ENCODE peak calls at places on chromosomes 11 and 22, in five cellular contexts. One of them, this sample, is unnamed. For H3K27me3, the result is how much of the 10 kb centered on the place peaks cover.

GRCh38 chr22:47032956-47033647 is 270.7 kb downstream of the TBC1D22A start:
- DNase-seq in cardiac muscle cell: no peak
- DNase-seq in heart left ventricle: no peak
- DNase-seq in PC-9: no peak
- DNase-seq in upper lobe of right lung: peak
- DNase-seq in this sample: no peak

GRCh38 chr11:110172666-110173065 is 79.5 kb downstream of the ZC3H12C start:
- DNase-seq in cardiac muscle cell: no peak
- DNase-seq in heart left ventricle: no peak
- DNase-seq in PC-9: no peak
- DNase-seq in upper lobe of right lung: no peak
- DNase-seq in this sample: no peak

GRCh38 chr11:122612123-122612824 is 43.2 kb upstream of the UBASH3B start:
- DNase-seq in cardiac muscle cell: no peak
- DNase-seq in heart left ventricle: no peak
- DNase-seq in PC-9: peak
- DNase-seq in upper lobe of right lung: no peak
- DNase-seq in this sample: no peak

GRCh38 chr22:37639771-37640590 is 512 bp downstream of the SH3BP1 start:
- DNase-seq in cardiac muscle cell: no peak
- DNase-seq in heart left ventricle: no peak
- DNase-seq in PC-9: no peak
- DNase-seq in upper lobe of right lung: no peak
- DNase-seq in this sample: no peak

GRCh38 chr22:18000441-18001039 is 23.8 kb downstream of the MICAL3 start:
- DNase-seq in cardiac muscle cell: peak
- DNase-seq in heart left ventricle: no peak
- DNase-seq in PC-9: no peak
- DNase-seq in upper lobe of right lung: no peak
- DNase-seq in this sample: no peak

GRCh38 chr22:44862981-44863860 is 110.8 kb downstream of the ARHGAP8 start:
- DNase-seq in cardiac muscle cell: no peak
- DNase-seq in heart left ventricle: no peak
- DNase-seq in PC-9: no peak
- DNase-seq in upper lobe of right lung: no peak
- DNase-seq in this sample: no peak

GRCh38 chr22:25853078-25853477 is 111.1 kb downstream of the MYO18B start:
- DNase-seq in cardiac muscle cell: no peak
- DNase-seq in heart left ventricle: no peak
- DNase-seq in PC-9: no peak
- DNase-seq in upper lobe of right lung: no peak
- DNase-seq in this sample: no peak

GRCh38 chr11:2138436-2139117 is 612 bp downstream of the IGF2 start:
- DNase-seq in cardiac muscle cell: no peak
- DNase-seq in heart left ventricle: no peak
- DNase-seq in PC-9: no peak
- DNase-seq in upper lobe of right lung: no peak
- DNase-seq in this sample: no peak

GRCh38 chr22:23113067-23113846 is 28.5 kb downstream of the RSPH14 start:
- DNase-seq in cardiac muscle cell: peak
- DNase-seq in heart left ventricle: peak
- DNase-seq in PC-9: no peak
- DNase-seq in upper lobe of right lung: no peak
- DNase-seq in this sample: no peak

GRCh38 chr11:124536520-124536919 is 6.9 kb downstream of the OR8B12 start:
- DNase-seq in cardiac muscle cell: peak
- DNase-seq in heart left ventricle: peak
- DNase-seq in PC-9: peak
- DNase-seq in upper lobe of right lung: no peak
- DNase-seq in this sample: no peak

GRCh38 chr11:63177872-63178271 is 33.9 kb upstream of the SLC22A24 start:
- DNase-seq in cardiac muscle cell: no peak
- DNase-seq in heart left ventricle: no peak
- DNase-seq in PC-9: no peak
- DNase-seq in upper lobe of right lung: no peak
- DNase-seq in this sample: no peak

GRCh38 chr11:128938156-128938885 is 4.3 kb downstream of the TP53AIP1 start:
- DNase-seq in cardiac muscle cell: no peak
- DNase-seq in heart left ventricle: no peak
- DNase-seq in PC-9: no peak
- DNase-seq in upper lobe of right lung: no peak
- DNase-seq in this sample: no peak

GRCh38 chr11:2258501-2259465 is 11.6 kb downstream of the ASCL2 start:
- DNase-seq in cardiac muscle cell: no peak
- DNase-seq in heart left ventricle: no peak
- DNase-seq in PC-9: no peak
- DNase-seq in upper lobe of right lung: no peak
- DNase-seq in this sample: peak

GRCh38 chr11:86551693-86552092 is 120.7 kb downstream of the ME3 start:
- DNase-seq in cardiac muscle cell: no peak
- DNase-seq in heart left ventricle: no peak
- DNase-seq in PC-9: no peak
- DNase-seq in upper lobe of right lung: no peak
- DNase-seq in this sample: no peak

GRCh38 chr11:62411524-62411923 is 7.3 kb upstream of the SCGB1A1 start:
- DNase-seq in cardiac muscle cell: no peak
- DNase-seq in heart left ventricle: no peak
- DNase-seq in PC-9: no peak
- DNase-seq in upper lobe of right lung: no peak
- DNase-seq in this sample: no peak

GRCh38 chr11:73034777-73035176 is 107.3 kb downstream of the FCHSD2 start:
- DNase-seq in cardiac muscle cell: no peak
- DNase-seq in heart left ventricle: no peak
- DNase-seq in PC-9: no peak
- DNase-seq in upper lobe of right lung: no peak
- DNase-seq in this sample: no peak

GRCh38 chr22:19897726-19898515 is 43.2 kb upstream of the GNB1L start:
- DNase-seq in cardiac muscle cell: no peak
- DNase-seq in heart left ventricle: no peak
- DNase-seq in PC-9: no peak
- DNase-seq in upper lobe of right lung: no peak
- DNase-seq in this sample: no peak

GRCh38 chr11:132888226-132888625 is 644.1 kb downstream of the OPCML start:
- DNase-seq in cardiac muscle cell: no peak
- DNase-seq in heart left ventricle: no peak
- DNase-seq in PC-9: no peak
- DNase-seq in upper lobe of right lung: no peak
- DNase-seq in this sample: no peak

GRCh38 chr11:45110562-45110961 is 35.9 kb upstream of the PRDM11 start:
- DNase-seq in cardiac muscle cell: peak
- DNase-seq in heart left ventricle: peak
- DNase-seq in PC-9: peak
- DNase-seq in upper lobe of right lung: no peak
- DNase-seq in this sample: peak

GRCh38 chr11:11579012-11579755 is 42.6 kb downstream of the GALNT18 start:
- DNase-seq in cardiac muscle cell: no peak
- DNase-seq in heart left ventricle: peak
- DNase-seq in PC-9: no peak
- DNase-seq in upper lobe of right lung: no peak
- DNase-seq in this sample: no peak

GRCh38 chr22:39800790-39801540 is 92.6 kb downstream of the ENTHD1 start:
- DNase-seq in cardiac muscle cell: no peak
- DNase-seq in heart left ventricle: no peak
- DNase-seq in PC-9: no peak
- DNase-seq in upper lobe of right lung: no peak
- DNase-seq in this sample: no peak

GRCh38 chr22:28032896-28033295 is 113.8 kb upstream of the PITPNB start:
- DNase-seq in cardiac muscle cell: no peak
- DNase-seq in heart left ventricle: no peak
- DNase-seq in PC-9: no peak
- DNase-seq in upper lobe of right lung: no peak
- DNase-seq in this sample: peak

GRCh38 chr11:77819921-77820564 is 479 bp downstream of the RSF1 start:
- DNase-seq in cardiac muscle cell: peak
- DNase-seq in heart left ventricle: peak
- DNase-seq in PC-9: peak
- DNase-seq in upper lobe of right lung: peak
- DNase-seq in this sample: peak

GRCh38 chr11:72113170-72113808 is 794 bp upstream of the ANAPC15 start:
- DNase-seq in cardiac muscle cell: no peak
- DNase-seq in heart left ventricle: no peak
- DNase-seq in PC-9: no peak
- DNase-seq in upper lobe of right lung: no peak
- DNase-seq in this sample: no peak

GRCh38 chr11:110134120-110134519 is 40.9 kb downstream of the ZC3H12C start:
- DNase-seq in cardiac muscle cell: peak
- DNase-seq in heart left ventricle: no peak
- DNase-seq in PC-9: peak
- DNase-seq in upper lobe of right lung: no peak
- DNase-seq in this sample: no peak

GRCh38 chr22:44445731-44446130 is 52.3 kb downstream of the RTL6 start:
- DNase-seq in cardiac muscle cell: no peak
- DNase-seq in heart left ventricle: no peak
- DNase-seq in PC-9: peak
- DNase-seq in upper lobe of right lung: peak
- DNase-seq in this sample: no peak

GRCh38 chr11:73382747-73383146 is 6.5 kb downstream of the RELT start:
- DNase-seq in cardiac muscle cell: no peak
- DNase-seq in heart left ventricle: no peak
- DNase-seq in PC-9: no peak
- DNase-seq in upper lobe of right lung: no peak
- DNase-seq in this sample: no peak

GRCh38 chr22:19429950-19430889 is 1.3 kb downstream of the HIRA start:
- DNase-seq in cardiac muscle cell: peak
- DNase-seq in heart left ventricle: no peak
- DNase-seq in PC-9: no peak
- DNase-seq in upper lobe of right lung: peak
- DNase-seq in this sample: peak

GRCh38 chr11:64746486-64746885 is 2.5 kb upstream of the RASGRP2 start:
- DNase-seq in cardiac muscle cell: no peak
- DNase-seq in heart left ventricle: no peak
- DNase-seq in PC-9: no peak
- DNase-seq in upper lobe of right lung: no peak
- DNase-seq in this sample: no peak

GRCh38 chr11:93131709-93132108 is 66.1 kb downstream of the SLC36A4 start:
- DNase-seq in cardiac muscle cell: peak
- DNase-seq in heart left ventricle: no peak
- DNase-seq in PC-9: no peak
- DNase-seq in upper lobe of right lung: no peak
- DNase-seq in this sample: no peak

GRCh38 chr11:63884191-63884590 is 32.8 kb downstream of the RCOR2 start:
- DNase-seq in cardiac muscle cell: no peak
- DNase-seq in heart left ventricle: no peak
- DNase-seq in PC-9: no peak
- DNase-seq in upper lobe of right lung: no peak
- DNase-seq in this sample: no peak

GRCh38 chr11:9639099-9639498 is 24.8 kb upstream of the SWAP70 start:
- DNase-seq in cardiac muscle cell: no peak
- DNase-seq in heart left ventricle: peak
- DNase-seq in PC-9: no peak
- DNase-seq in upper lobe of right lung: no peak
- DNase-seq in this sample: no peak

GRCh38 chr11:2295971-2296912 is 5.5 kb downstream of the C11orf21 start:
- DNase-seq in cardiac muscle cell: no peak
- DNase-seq in heart left ventricle: peak
- DNase-seq in PC-9: no peak
- DNase-seq in upper lobe of right lung: peak
- DNase-seq in this sample: peak

DNA sequence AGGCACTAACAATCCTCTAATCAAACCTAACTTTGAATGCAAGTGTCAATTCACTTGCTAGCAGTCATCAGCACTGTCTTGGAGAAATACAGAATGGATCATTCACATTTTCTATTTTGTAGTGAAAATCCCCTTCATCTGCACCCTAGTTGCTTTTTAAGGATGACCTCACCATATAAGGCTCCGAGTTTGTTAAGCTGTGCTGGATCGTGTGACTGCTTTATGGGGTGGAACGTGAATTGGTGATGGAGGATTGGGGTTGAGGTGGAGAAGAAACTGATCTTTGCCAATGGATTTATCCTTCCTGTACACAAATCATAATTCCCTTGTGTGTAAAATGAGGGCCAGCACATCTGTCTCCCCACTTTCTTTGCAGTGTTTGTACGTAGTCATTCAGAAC is 85.6 kb upstream of the TBCEL start:
- DNase-seq in cardiac muscle cell: no peak
- DNase-seq in heart left ventricle: no peak
- DNase-seq in PC-9: no peak
- DNase-seq in upper lobe of right lung: no peak
- DNase-seq in this sample: no peak
- H3K27ac ChIP-seq in cardiac muscle cell: no peak
- H3K27ac ChIP-seq in heart left ventricle: no peak
- H3K27ac ChIP-seq in PC-9: no peak
- H3K27ac ChIP-seq in upper lobe of right lung: no peak
- H3K27ac ChIP-seq in this sample: no peak

GRCh38 chr22:22014285-22014659 is 31.7 kb upstream of the TOP3B start:
- DNase-seq in cardiac muscle cell: no peak
- DNase-seq in heart left ventricle: no peak
- DNase-seq in PC-9: no peak
- DNase-seq in upper lobe of right lung: no peak
- DNase-seq in this sample: no peak
- H3K27me3 ChIP-seq in cardiac muscle cell: under half
- H3K27me3 ChIP-seq in heart left ventricle: under half
- H3K27me3 ChIP-seq in PC-9: half or more
- H3K27me3 ChIP-seq in upper lobe of right lung: under half
- H3K27me3 ChIP-seq in this sample: under half

DNA sequence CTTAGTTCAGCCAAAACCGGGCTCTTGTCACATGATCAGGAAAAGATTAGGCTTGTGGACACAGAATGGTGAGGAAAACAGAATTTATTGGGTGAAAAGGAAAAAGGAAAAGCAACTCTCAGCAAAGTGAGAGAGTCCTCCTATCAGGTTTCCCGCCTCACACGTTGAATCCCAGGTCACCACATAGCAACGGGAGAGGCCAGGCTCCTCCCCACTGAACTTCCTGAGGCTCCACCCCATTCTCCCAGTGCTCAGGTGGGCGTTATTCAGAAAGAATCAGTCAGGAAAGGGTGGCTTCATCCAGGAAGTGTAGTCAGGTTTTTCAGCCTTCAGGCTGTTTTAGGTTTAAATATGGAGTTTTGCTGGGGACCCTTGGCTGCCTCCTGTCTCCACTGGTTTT is 66.9 kb downstream of the SPON1 start:
- DNase-seq in cardiac muscle cell: peak
- DNase-seq in heart left ventricle: no peak
- DNase-seq in PC-9: no peak
- DNase-seq in upper lobe of right lung: no peak
- DNase-seq in this sample: no peak
- H3K27ac ChIP-seq in cardiac muscle cell: no peak
- H3K27ac ChIP-seq in heart left ventricle: peak
- H3K27ac ChIP-seq in PC-9: no peak
- H3K27ac ChIP-seq in upper lobe of right lung: no peak
- H3K27ac ChIP-seq in this sample: no peak

GRCh38 chr11:46890665-46891064 is 27.7 kb downstream of the LRP4 start:
- DNase-seq in cardiac muscle cell: no peak
- DNase-seq in heart left ventricle: no peak
- DNase-seq in PC-9: no peak
- DNase-seq in upper lobe of right lung: no peak
- DNase-seq in this sample: no peak

GRCh38 chr11:46889251-46889650 is 29.1 kb downstream of the LRP4 start:
- DNase-seq in cardiac muscle cell: no peak
- DNase-seq in heart left ventricle: no peak
- DNase-seq in PC-9: no peak
- DNase-seq in upper lobe of right lung: no peak
- DNase-seq in this sample: no peak

GRCh38 chr11:46892109-46892508 is 26.2 kb downstream of the LRP4 start:
- DNase-seq in cardiac muscle cell: no peak
- DNase-seq in heart left ventricle: no peak
- DNase-seq in PC-9: no peak
- DNase-seq in upper lobe of right lung: no peak
- DNase-seq in this sample: no peak

GRCh38 chr11:46888636-46889035 is 29.7 kb downstream of the LRP4 start:
- DNase-seq in cardiac muscle cell: no peak
- DNase-seq in heart left ventricle: no peak
- DNase-seq in PC-9: no peak
- DNase-seq in upper lobe of right lung: no peak
- DNase-seq in this sample: no peak

GRCh38 chr11:46889689-46890475 is 28.5 kb downstream of the LRP4 start:
- DNase-seq in cardiac muscle cell: peak
- DNase-seq in heart left ventricle: peak
- DNase-seq in PC-9: peak
- DNase-seq in upper lobe of right lung: no peak
- DNase-seq in this sample: peak
- H3K27me3 ChIP-seq in cardiac muscle cell: under half
- H3K27me3 ChIP-seq in heart left ventricle: under half
- H3K27me3 ChIP-seq in PC-9: under half
- H3K27me3 ChIP-seq in upper lobe of right lung: under half
- H3K27me3 ChIP-seq in this sample: under half